ENCODE peak calls at places on chromosome 20, in six cellular contexts. A, W, K, D, B and Y are unnamed samples.
A peak's percentile ranks its signal among the peaks of the same experiment; 100 is the strongest.

GRCh38 chr20:34396408-34396807 is 33.3 kb downstream of the ITCH start:
- DNase-seq in A (no peak), W (no peak), K (no peak), D (no peak), B (no peak), Y (no peak)

GRCh38 chr20:41081276-41081814 is 52.7 kb downstream of the TOP1 start:
- DNase-seq in A (no peak), W (no peak), K (no peak), D (no peak), B (no peak), Y (no peak)

GRCh38 chr20:35327074-35327976 is 35.1 kb upstream of the FAM83C start:
- DNase-seq in A (no peak), W (no peak), K (no peak), D (no peak), B (peak; percentile 30), Y (no peak)

GRCh38 chr20:49278817-49279676 is 1.2 kb upstream of the ZNFX1 start:
- DNase-seq in A (no peak), W (no peak), K (no peak), D (no peak), B (no peak), Y (no peak)

GRCh38 chr20:57525328-57526053 is 551 bp upstream of the CTCFL start:
- DNase-seq in A (no peak), W (no peak), K (no peak), D (no peak), B (no peak), Y (no peak)

GRCh38 chr20:23135449-23136447 is 49.6 kb upstream of the CD93 start:
- DNase-seq in A (no peak), W (no peak), K (no peak), D (no peak), B (no peak), Y (no peak)

GRCh38 chr20:45407067-45407745 is 883 bp upstream of the DBNDD2 start:
- DNase-seq in A (peak; percentile 17), W (no peak), K (no peak), D (no peak), B (no peak), Y (no peak)

GRCh38 chr20:53926428-53927028 is 143.9 kb downstream of the BCAS1 start:
- DNase-seq in A (no peak), W (peak; percentile 79), K (no peak), D (no peak), B (peak; percentile 100), Y (no peak)

GRCh38 chr20:60402209-60403058 is 444.2 kb downstream of the CDH26 start:
- DNase-seq in A (no peak), W (no peak), K (no peak), D (no peak), B (no peak), Y (no peak)

GRCh38 chr20:33908351-33908750 is 85.4 kb upstream of the RALY start:
- DNase-seq in A (no peak), W (no peak), K (no peak), D (no peak), B (no peak), Y (no peak)

GRCh38 chr20:32207211-32207625 is 325 bp downstream of the PLAGL2 start:
- DNase-seq in A (peak; percentile 18), W (no peak), K (no peak), D (no peak), B (no peak), Y (no peak)